ENCODE peak calls at places on chromosomes 7 and 10, in ten cellular contexts. U is mucosa of descending colon, Z is MM.1S, P is lower lobe of right lung, A is Caco-2, K is A549, G is breast epithelium, E is colonic mucosa, V is keratinocyte, C is uterus. Y is an unnamed sample. For H3K4me1, the result is how much of the 10 kb centered on the place peaks cover.

GRCh38 chr7:7159063-7159645 is 23.2 kb upstream of the C1GALT1 start:
- DNase-seq in G (no peak), K (no peak), C (no peak), P (no peak), E (no peak), U (no peak), V (no peak), A (no peak), Z (no peak), Y (no peak)

GRCh38 chr10:127196227-127196954 is at the start of gene INSYN2A:
- DNase-seq in E (peak), U (no peak), P (no peak), A (no peak), Z (no peak), K (peak), G (no peak), C (no peak), V (no peak), Y (no peak)

GRCh38 chr10:50992356-50992866 is 81.9 kb upstream of the PRKG1 start:
- DNase-seq in G (no peak), E (no peak), A (no peak), V (no peak), U (no peak), K (no peak), C (peak), P (no peak), Z (no peak), Y (peak)

GRCh38 chr7:39838326-39838725 is 111.7 kb upstream of the CDK13 start:
- DNase-seq in U (no peak), C (peak), G (no peak), P (no peak), Z (no peak), E (peak), V (no peak), A (no peak), K (no peak), Y (no peak)

GRCh38 chr7:157687158-157687557 is 350.4 kb downstream of the DNAJB6 start:
- DNase-seq in U (no peak), V (no peak), C (no peak), G (no peak), Z (no peak), P (no peak), A (no peak), K (no peak), E (no peak), Y (no peak)

GRCh38 chr7:152865461-152865860 is 105.9 kb downstream of the ACTR3B start:
- DNase-seq in V (no peak), C (no peak), G (no peak), Z (no peak), K (no peak), P (no peak), E (no peak), U (no peak), A (peak), Y (no peak)

GRCh38 chr7:101237206-101238067 is at the start of gene CLDN15:
- DNase-seq in G (no peak), V (no peak), U (peak), E (peak), P (no peak), A (peak), C (peak), Z (no peak), K (no peak), Y (peak)

GRCh38 chr10:310371-310770 is 175.1 kb downstream of the ZMYND11 start:
- DNase-seq in P (no peak), K (no peak), A (no peak), G (no peak), Z (no peak), V (no peak), U (no peak), C (no peak), E (no peak), Y (no peak)

GRCh38 chr10:127440371-127440770 is 108.7 kb upstream of the NPS start:
- DNase-seq in A (no peak), E (no peak), C (no peak), K (no peak), U (no peak), V (no peak), Z (no peak), G (no peak), P (no peak), Y (no peak)

GRCh38 chr10:69703256-69703655 is 73.2 kb downstream of the FAM241B start:
- DNase-seq in P (no peak), C (no peak), G (no peak), V (no peak), K (no peak), U (no peak), E (no peak), Z (no peak), A (no peak), Y (no peak)

GRCh38 chr7:100611983-100612729 is at the start of gene MOSPD3:
- DNase-seq in G (peak), K (peak), P (peak), V (peak), U (peak), E (peak), C (peak), Z (peak), A (peak), Y (peak)

GRCh38 chr7:32347244-32347828 is 142.8 kb downstream of the LSM5 start:
- DNase-seq in P (no peak), V (no peak), E (peak), Z (no peak), C (no peak), G (no peak), U (no peak), K (peak), A (no peak), Y (no peak)
- TF ChIP-seq CTCF in P (peak), V (peak), E (peak), Z (peak), C (peak), G (no peak), U (no peak), K (peak), A (peak), Y (peak)

GRCh38 chr10:104339469-104340098 is 1.3 kb upstream of the ITPRIP start:
- DNase-seq in G (peak), U (no peak), E (peak), A (no peak), C (peak), P (no peak), V (no peak), Z (peak), K (peak), Y (no peak)

GRCh38 chr10:104334965-104335650 is 3.2 kb downstream of the ITPRIP start:
- DNase-seq in V (no peak), U (no peak), A (no peak), C (no peak), P (no peak), K (no peak), E (peak), G (no peak), Z (no peak), Y (peak)

GRCh38 chr10:104337985-104338735 is at the start of gene ITPRIP:
- DNase-seq in G (peak), Z (peak), U (peak), K (peak), C (peak), E (peak), A (peak), P (peak), V (no peak), Y (peak)

GRCh38 chr10:104336829-104337526 is 1.3 kb downstream of the ITPRIP start:
- DNase-seq in P (no peak), U (no peak), Z (peak), C (no peak), E (peak), G (peak), K (no peak), A (no peak), V (no peak), Y (peak)

GRCh38 chr10:104337527-104337984 is 709 bp downstream of the ITPRIP start:
- DNase-seq in E (peak), P (peak), G (peak), C (no peak), K (peak), Z (peak), V (no peak), U (peak), A (no peak), Y (peak)
- H3K4me1 ChIP-seq in E (under half), P (half or more), G (under half), C (under half), K (under half), Z (under half), V (under half), U (under half), A (under half), Y (half or more)

GRCh38 chr7:95398155-95398940 is 2.2 kb upstream of the PON3 start:
- DNase-seq in C (no peak), E (no peak), G (no peak), K (no peak), A (no peak), Z (no peak), P (no peak), U (no peak), V (no peak), Y (no peak)

GRCh38 chr7:95394370-95394769 is 1.8 kb downstream of the PON3 start:
- DNase-seq in K (no peak), G (no peak), U (no peak), P (no peak), Z (no peak), V (no peak), E (no peak), C (no peak), A (no peak), Y (no peak)

GRCh38 chr7:95397381-95397780 is 1.2 kb upstream of the PON3 start:
- DNase-seq in Z (no peak), K (no peak), U (no peak), C (no peak), A (no peak), V (no peak), G (no peak), E (no peak), P (no peak), Y (no peak)

GRCh38 chr7:95395755-95396135 is 430 bp downstream of the PON3 start:
- DNase-seq in U (no peak), A (no peak), K (no peak), E (no peak), C (no peak), G (no peak), P (no peak), V (no peak), Z (no peak), Y (no peak)

DNA sequence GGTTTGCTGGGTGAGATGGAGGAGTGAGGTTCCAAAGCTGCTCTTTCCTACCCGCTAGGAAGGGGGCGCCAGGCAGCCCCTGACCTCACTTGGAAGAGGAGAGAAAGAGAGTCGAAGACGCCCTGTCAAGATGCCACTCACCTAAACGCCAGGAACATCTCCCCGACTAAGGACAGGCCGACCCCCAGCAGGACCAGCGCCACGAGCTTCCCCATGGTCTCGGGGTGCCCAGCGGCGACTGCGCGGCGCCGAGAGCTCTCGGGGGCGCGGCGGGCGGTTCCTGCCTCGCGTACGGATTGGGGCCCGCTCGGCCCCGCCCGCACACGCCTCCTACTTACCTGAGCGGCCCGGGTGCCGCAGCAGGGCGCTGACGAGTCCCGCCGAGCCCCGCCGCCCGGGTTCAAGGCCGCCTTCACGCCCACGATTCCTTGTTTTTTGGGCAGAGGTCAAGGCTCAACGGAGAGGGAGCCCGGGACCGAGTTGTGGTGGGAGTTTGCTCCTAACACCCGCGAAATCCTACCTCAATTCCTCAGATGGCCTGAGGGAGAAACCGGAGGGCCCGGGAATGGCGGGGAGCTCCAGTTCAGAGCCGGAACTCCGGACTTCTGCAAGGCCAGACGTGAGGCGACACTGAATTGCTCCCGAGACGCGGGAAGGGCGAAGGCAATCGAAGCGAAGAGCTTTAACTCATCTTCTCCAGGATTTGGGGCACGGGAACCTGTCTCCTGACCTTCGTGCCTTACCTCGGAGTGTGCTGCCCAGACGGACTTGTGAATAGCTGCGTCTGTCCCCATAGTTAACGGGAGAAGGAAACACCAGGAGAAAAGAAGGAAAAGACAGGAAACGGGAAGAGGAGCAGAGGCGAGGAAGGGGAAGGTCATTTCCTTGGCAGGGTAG is at the start of gene PON3:
- DNase-seq in A (peak), C (no peak), E (peak), Z (peak), V (no peak), G (peak), K (peak), U (peak), P (peak), Y (peak)
- TF ChIP-seq CTCF in A (peak), C (no peak), E (no peak), Z (peak), V (peak), G (no peak), K (peak), U (no peak), P (peak), Y (no peak)

GRCh38 chr7:71459137-71459536 is 327.2 kb downstream of the GALNT17 start:
- DNase-seq in U (no peak), Z (no peak), C (no peak), E (no peak), A (no peak), V (no peak), K (no peak), G (no peak), P (no peak), Y (no peak)
- H3K4me1 ChIP-seq in U (under half), Z (under half), C (under half), E (under half), A (under half), V (under half), K (under half), G (under half), P (under half), Y (under half)

GRCh38 chr7:91784469-91784868 is 96.0 kb downstream of the MTERF1 start:
- DNase-seq in K (peak), Z (peak), P (no peak), C (no peak), A (no peak), E (no peak), U (no peak), G (no peak), V (no peak), Y (no peak)
- TF ChIP-seq CTCF in K (peak), Z (peak), P (peak), C (no peak), A (peak), E (no peak), U (no peak), G (no peak), V (no peak), Y (no peak)

DNA sequence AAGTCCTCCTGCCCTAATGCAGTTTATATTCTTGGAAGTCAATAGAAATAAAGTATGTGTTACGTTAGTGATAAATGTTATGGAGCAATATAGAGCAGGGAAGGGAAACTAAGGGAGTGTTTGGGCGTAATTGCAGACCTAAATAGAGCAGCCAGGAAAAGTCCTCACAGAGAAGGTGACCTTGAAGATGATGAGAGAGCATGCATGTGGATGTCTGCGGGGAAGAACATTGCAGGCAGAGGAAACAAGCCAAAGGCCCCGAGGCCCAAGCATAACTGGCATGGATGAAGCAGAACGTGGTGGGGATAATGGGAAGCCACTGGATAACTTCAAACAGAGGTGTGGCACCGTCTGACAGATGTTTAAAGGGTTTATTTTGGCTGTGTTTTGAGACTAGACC is 12.5 kb downstream of the ADD3 start:
- DNase-seq in P (no peak), E (no peak), V (no peak), K (no peak), Z (no peak), U (no peak), C (no peak), A (no peak), G (no peak), Y (no peak)
- H3K4me1 ChIP-seq in P (under half), E (under half), V (under half), K (under half), Z (under half), U (under half), C (under half), A (under half), G (under half), Y (under half)